ENCODE peak calls at places on chromosomes 5 and 9, in ten cellular contexts. Q is fibroblast of lung; H is K562; S is PC-3; U is naive thymus-derived CD4-positive, alpha-beta T cell; E is neural progenitor cell; C is HL-60; I is H1; J is upper lobe of right lung; T is body of pancreas. A is an unnamed sample.

GRCh38 chr5:162068931-162069330 is 1.4 kb downstream of the GABRG2 start:
- DNase-seq in Q (no peak), H (no peak), S (no peak), U (no peak), E (no peak), C (no peak), I (no peak), J (no peak), T (no peak), A (no peak)

GRCh38 chr9:133252301-133252776 is 22.7 kb downstream of the ABO start:
- DNase-seq in Q (no peak), H (no peak), S (peak; percentile 59), U (no peak), E (no peak), C (no peak), I (no peak), J (peak; percentile 89), T (no peak), A (no peak)

GRCh38 chr9:71001780-71002386 is 119.5 kb downstream of the TRPM3 start:
- DNase-seq in Q (peak; percentile 33), H (peak; percentile 7), S (peak; percentile 41), U (no peak), E (peak; percentile 70), C (no peak), I (peak; percentile 9), J (no peak), T (peak; percentile 37), A (peak; percentile 37)

GRCh38 chr5:149425729-149426128 is 46.6 kb upstream of the IL17B start:
- DNase-seq in Q (no peak), H (no peak), S (no peak), U (no peak), E (no peak), C (no peak), I (no peak), J (no peak), T (no peak), A (no peak)

GRCh38 chr5:14937277-14937676 is 65.7 kb upstream of the ANKH start:
- DNase-seq in Q (peak; percentile 52), H (no peak), S (no peak), U (no peak), E (no peak), C (no peak), I (no peak), J (no peak), T (no peak), A (no peak)

GRCh38 chr5:96807099-96807654 is 568 bp downstream of the ERAP1 start:
- DNase-seq in Q (peak; percentile 58), H (peak; percentile 74), S (peak; percentile 86), U (no peak), E (peak; percentile 69), C (peak; percentile 25), I (no peak), J (peak; percentile 94), T (peak; percentile 89), A (no peak)

GRCh38 chr9:120580591-120580896 is 577 bp upstream of the CDK5RAP2 start:
- DNase-seq in Q (no peak), H (no peak), S (no peak), U (no peak), E (no peak), C (no peak), I (no peak), J (no peak), T (no peak), A (no peak)

GRCh38 chr5:136699661-136700060 is 334.3 kb upstream of the TRPC7 start:
- DNase-seq in Q (no peak), H (no peak), S (no peak), U (no peak), E (no peak), C (no peak), I (no peak), J (no peak), T (no peak), A (no peak)

GRCh38 chr5:12272389-12272788 is 368.1 kb upstream of the CTNND2 start:
- DNase-seq in Q (peak; percentile 1), H (no peak), S (peak; percentile 64), U (no peak), E (peak; percentile 59), C (no peak), I (peak; percentile 19), J (no peak), T (no peak), A (peak; percentile 47)

GRCh38 chr5:100777680-100778281 is 125.3 kb downstream of the ST8SIA4 start:
- DNase-seq in Q (peak; percentile 85), H (no peak), S (peak; percentile 88), U (no peak), E (no peak), C (peak; percentile 61), I (no peak), J (no peak), T (no peak), A (no peak)

GRCh38 chr5:109589983-109590382 is 99.7 kb upstream of the MAN2A1 start:
- DNase-seq in Q (no peak), H (no peak), S (peak; percentile 1), U (peak; percentile 7), E (peak; percentile 8), C (peak; percentile 1), I (no peak), J (no peak), T (no peak), A (no peak)

GRCh38 chr9:130450344-130451003 is 5.7 kb downstream of the ASS1 start:
- DNase-seq in Q (no peak), H (no peak), S (no peak), U (no peak), E (no peak), C (no peak), I (no peak), J (no peak), T (peak; percentile 82), A (no peak)

GRCh38 chr5:138686668-138687067 is 66.6 kb upstream of the CTNNA1 start:
- DNase-seq in Q (peak; percentile 40), H (no peak), S (no peak), U (no peak), E (no peak), C (no peak), I (no peak), J (no peak), T (no peak), A (no peak)

GRCh38 chr5:64163135-64163534 is 2.5 kb upstream of the RNF180 start:
- DNase-seq in Q (no peak), H (no peak), S (no peak), U (no peak), E (no peak), C (no peak), I (no peak), J (no peak), T (no peak), A (no peak)

GRCh38 chr5:114360816-114361723 is 800 bp upstream of the KCNN2 start:
- DNase-seq in Q (no peak), H (no peak), S (no peak), U (no peak), E (peak; percentile 93), C (peak; percentile 58), I (peak; percentile 72), J (peak; percentile 64), T (peak; percentile 57), A (no peak)

DNA sequence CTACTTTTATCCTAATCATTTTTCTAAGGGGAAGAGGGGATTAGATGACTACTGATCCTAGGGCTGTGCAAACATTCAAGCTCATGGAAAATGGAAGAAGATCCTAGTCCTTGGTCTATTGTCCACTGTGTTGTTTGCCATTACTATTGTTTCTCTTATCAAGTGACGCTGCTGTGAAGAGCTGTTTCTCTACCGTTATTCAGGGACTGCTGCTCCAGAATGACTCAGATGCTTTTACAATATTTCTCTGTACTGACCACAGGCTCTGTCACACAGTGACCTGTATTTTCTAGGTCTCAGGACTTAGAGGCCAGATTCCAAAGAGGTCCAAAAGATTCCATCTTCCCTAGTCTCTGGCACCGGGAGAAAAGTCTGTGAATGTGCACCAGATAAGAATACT is 159.5 kb upstream of the CHD1 start:
- DNase-seq in Q (peak; percentile 50), H (no peak), S (no peak), U (no peak), E (no peak), C (no peak), I (no peak), J (no peak), T (no peak), A (no peak)
- H3K4me3 ChIP-seq in Q (no peak overlapping the region), H (no peak overlapping the region), S (no peak overlapping the region), U (no peak overlapping the region), E (no peak overlapping the region), C (no peak overlapping the region), I (no peak overlapping the region), J (no peak overlapping the region), T (no peak overlapping the region), A (no peak overlapping the region)

DNA sequence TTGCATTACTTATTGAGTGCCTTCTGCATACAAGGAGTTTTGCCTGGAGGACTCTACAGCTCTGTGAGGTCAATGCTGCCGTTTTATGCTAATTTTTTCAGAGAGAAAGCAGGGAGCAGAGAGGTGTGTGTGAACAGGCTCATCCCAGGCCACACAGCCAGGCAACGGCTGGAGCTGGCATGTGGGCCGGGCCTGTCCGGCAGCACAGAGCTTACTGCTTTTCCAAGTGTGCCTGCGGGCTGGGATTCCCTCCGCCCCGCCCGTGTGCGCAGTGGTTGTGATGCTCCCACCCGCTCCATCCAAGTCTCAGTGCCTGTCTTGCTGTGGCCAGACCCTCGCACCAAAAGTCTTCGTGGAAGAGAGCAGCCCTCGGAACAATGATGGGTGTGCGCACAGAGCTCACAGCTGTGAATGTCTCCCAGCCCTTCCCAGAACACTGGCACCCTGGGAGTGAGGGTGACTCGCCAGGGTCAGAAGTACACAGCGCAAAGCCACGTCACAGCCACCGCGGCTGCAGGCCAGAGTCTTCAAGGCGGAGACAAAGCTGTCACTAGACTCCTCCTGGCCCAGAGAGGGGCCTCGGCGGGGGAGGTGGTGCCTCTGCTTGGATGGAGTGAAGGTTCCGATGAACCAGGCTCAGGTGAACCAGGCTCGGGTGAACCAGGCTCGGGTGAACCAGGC is 82.8 kb downstream of the COL5A1 start:
- DNase-seq in Q (peak; percentile 63), H (no peak), S (no peak), U (no peak), E (no peak), C (no peak), I (no peak), J (no peak), T (no peak), A (no peak)
- H3K27ac ChIP-seq in Q (no peak overlapping the region), H (no peak overlapping the region), S (no peak overlapping the region), U (no peak overlapping the region), E (no peak overlapping the region), C (no peak overlapping the region), I (no peak overlapping the region), J (no peak overlapping the region), T (no peak overlapping the region), A (no peak overlapping the region)

DNA sequence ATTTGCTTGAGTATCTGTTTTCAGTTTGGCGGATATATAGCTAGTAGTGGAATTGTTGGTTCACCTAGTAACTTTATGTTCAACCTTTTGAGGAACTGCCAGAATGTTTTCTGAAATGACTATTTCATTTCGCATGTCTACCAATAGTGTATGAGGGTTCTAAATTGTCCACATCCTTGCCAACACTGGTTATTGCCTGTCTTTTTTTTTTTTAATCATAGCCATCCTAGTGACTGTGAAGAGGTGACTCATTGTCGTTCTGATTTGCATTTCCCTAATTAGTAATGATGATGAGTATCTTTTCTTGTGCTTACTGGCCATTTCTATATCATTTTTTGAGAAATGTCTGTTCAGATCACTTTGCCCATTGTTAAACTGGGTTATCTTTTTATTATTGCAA is 52.5 kb downstream of the PRLR start:
- DNase-seq in Q (no peak), H (no peak), S (no peak), U (no peak), E (no peak), C (no peak), I (no peak), J (no peak), T (no peak), A (no peak)
- H3K27me3 ChIP-seq in Q (no peaks in the 10 kb centered on the region), H (no peaks in the 10 kb centered on the region), S (peaks cover 14% of the 10 kb centered on the region), U (no peaks in the 10 kb centered on the region), E (no peaks in the 10 kb centered on the region), C (no peaks in the 10 kb centered on the region), I (no peaks in the 10 kb centered on the region), J (no peaks in the 10 kb centered on the region), T (no peaks in the 10 kb centered on the region), A (no peaks in the 10 kb centered on the region)

GRCh38 chr5:93603711-93604118 is 20.7 kb downstream of the NR2F1 start:
- DNase-seq in Q (peak; percentile 51), H (no peak), S (no peak), U (no peak), E (peak; percentile 54), C (no peak), I (no peak), J (no peak), T (no peak), A (no peak)
- H3K4me3 ChIP-seq in Q (peak overlapping the region; percentile 43), H (no peak overlapping the region), S (no peak overlapping the region), U (no peak overlapping the region), E (peak overlapping the region; percentile 40), C (no peak overlapping the region), I (peak overlapping the region; percentile 45), J (peak overlapping the region; percentile 34), T (no peak overlapping the region), A (no peak overlapping the region)

A was measured in iPS DF 6.9.